ENCODE peak calls at places on chromosomes 3 and 15, in nine cellular contexts. G, P, S, B, D, Q, I, C and O are unnamed samples.

GRCh38 chr3:144585953-144586352 is 614.3 kb downstream of the DIPK2A start:
- DNase-seq in G (no peak), P (no peak), S (no peak), B (no peak), D (no peak), Q (no peak), I (no peak), C (no peak), O (no peak)

GRCh38 chr3:69888946-69889315 is 110.6 kb upstream of the SAMMSON start:
- DNase-seq in G (no peak), P (no peak), S (no peak), B (no peak), D (no peak), Q (no peak), I (no peak), C (no peak), O (no peak)

GRCh38 chr3:193842832-193843446 is 249.9 kb downstream of the OPA1 start:
- DNase-seq in G (no peak), P (no peak), S (no peak), B (no peak), D (no peak), Q (no peak), I (no peak), C (no peak), O (no peak)

GRCh38 chr15:50144342-50145120 is 25.5 kb upstream of the ATP8B4 start:
- DNase-seq in G (no peak), P (no peak), S (no peak), B (no peak), D (no peak), Q (no peak), I (no peak), C (no peak), O (no peak)

GRCh38 chr3:3356836-3357235 is 177.3 kb upstream of the CRBN start:
- DNase-seq in G (no peak), P (no peak), S (no peak), B (no peak), D (no peak), Q (peak), I (no peak), C (no peak), O (no peak)

GRCh38 chr3:61562042-61562809 is 855 bp downstream of the PTPRG start:
- DNase-seq in G (peak), P (peak), S (peak), B (peak), D (no peak), Q (peak), I (no peak), C (no peak), O (peak)

GRCh38 chr3:55333923-55334322 is 153.2 kb downstream of the WNT5A start:
- DNase-seq in G (no peak), P (no peak), S (no peak), B (no peak), D (peak), Q (peak), I (no peak), C (no peak), O (no peak)

GRCh38 chr3:129824926-129825541 is 68.5 kb downstream of the TMCC1 start:
- DNase-seq in G (peak), P (no peak), S (no peak), B (peak), D (no peak), Q (no peak), I (no peak), C (peak), O (no peak)

GRCh38 chr15:50496692-50497091 is 49.8 kb downstream of the USP50 start:
- DNase-seq in G (no peak), P (no peak), S (no peak), B (no peak), D (no peak), Q (no peak), I (no peak), C (no peak), O (no peak)

GRCh38 chr3:127770671-127771370 is 51.5 kb downstream of the MGLL start:
- DNase-seq in G (no peak), P (peak), S (no peak), B (no peak), D (no peak), Q (no peak), I (no peak), C (no peak), O (no peak)

GRCh38 chr3:112817271-112817670 is 29.4 kb downstream of the CD200R1L start:
- DNase-seq in G (no peak), P (no peak), S (no peak), B (no peak), D (no peak), Q (no peak), I (no peak), C (no peak), O (no peak)

GRCh38 chr3:10219737-10220136 is 28.5 kb upstream of the TATDN2 start:
- DNase-seq in G (no peak), P (no peak), S (no peak), B (no peak), D (no peak), Q (no peak), I (no peak), C (no peak), O (no peak)

GRCh38 chr15:73683624-73684536 is at the start of gene CD276:
- DNase-seq in G (peak), P (peak), S (peak), B (peak), D (peak), Q (peak), I (peak), C (peak), O (peak)

GRCh38 chr3:93969443-93969842 is 4.3 kb downstream of the PROS1 start:
- DNase-seq in G (no peak), P (no peak), S (no peak), B (no peak), D (peak), Q (peak), I (no peak), C (peak), O (no peak)

GRCh38 chr15:52261498-52262242 is 33.9 kb downstream of the MYO5C start:
- DNase-seq in G (peak), P (no peak), S (peak), B (peak), D (peak), Q (peak), I (peak), C (peak), O (peak)

GRCh38 chr15:51771773-51772172 is 20.4 kb downstream of the TMOD2 start:
- DNase-seq in G (no peak), P (no peak), S (no peak), B (no peak), D (no peak), Q (no peak), I (no peak), C (no peak), O (no peak)

GRCh38 chr3:16136042-16136441 is 38.4 kb upstream of the GALNT15 start:
- DNase-seq in G (no peak), P (no peak), S (no peak), B (no peak), D (peak), Q (peak), I (no peak), C (no peak), O (no peak)

GRCh38 chr3:10471337-10471721 is 34.1 kb downstream of the ATP2B2 start:
- DNase-seq in G (no peak), P (no peak), S (no peak), B (no peak), D (no peak), Q (no peak), I (no peak), C (no peak), O (no peak)

GRCh38 chr15:43317566-43318184 is 12.7 kb downstream of the LCMT2 start:
- DNase-seq in G (no peak), P (no peak), S (no peak), B (no peak), D (no peak), Q (no peak), I (no peak), C (no peak), O (no peak)

GRCh38 chr3:106059953-106060517 is 191.2 kb upstream of the CBLB start:
- DNase-seq in G (no peak), P (no peak), S (no peak), B (no peak), D (no peak), Q (no peak), I (no peak), C (no peak), O (no peak)

GRCh38 chr3:49454898-49455681 is 15.0 kb upstream of the DAG1 start:
- DNase-seq in G (no peak), P (no peak), S (no peak), B (no peak), D (no peak), Q (peak), I (no peak), C (no peak), O (no peak)

GRCh38 chr15:64209680-64210334 is 47.0 kb upstream of the PPIB start:
- DNase-seq in G (peak), P (no peak), S (no peak), B (no peak), D (no peak), Q (peak), I (no peak), C (peak), O (no peak)

GRCh38 chr3:47416041-47416440 is 35.2 kb downstream of the PTPN23 start:
- DNase-seq in G (no peak), P (no peak), S (no peak), B (peak), D (no peak), Q (peak), I (peak), C (no peak), O (peak)

GRCh38 chr3:3200632-3201212 is 21.2 kb upstream of the CRBN start:
- DNase-seq in G (peak), P (no peak), S (no peak), B (peak), D (peak), Q (peak), I (peak), C (peak), O (no peak)

GRCh38 chr15:34223904-34224596 is 766 bp upstream of the EMC4 start:
- DNase-seq in G (no peak), P (no peak), S (no peak), B (no peak), D (no peak), Q (no peak), I (no peak), C (no peak), O (no peak)

GRCh38 chr3:59473580-59473979 is 423.8 kb upstream of the CFAP20DC start:
- DNase-seq in G (no peak), P (no peak), S (no peak), B (no peak), D (no peak), Q (no peak), I (no peak), C (no peak), O (no peak)

GRCh38 chr3:23810342-23811116 is 4.8 kb downstream of the UBE2E1 start:
- DNase-seq in G (peak), P (peak), S (peak), B (peak), D (no peak), Q (peak), I (peak), C (no peak), O (peak)

GRCh38 chr3:41143421-41144031 is 55.8 kb upstream of the CTNNB1 start:
- DNase-seq in G (no peak), P (no peak), S (no peak), B (no peak), D (no peak), Q (no peak), I (no peak), C (no peak), O (no peak)

GRCh38 chr3:25820372-25820771 is 30.5 kb downstream of the OXSM start:
- DNase-seq in G (no peak), P (no peak), S (no peak), B (no peak), D (peak), Q (peak), I (no peak), C (peak), O (no peak)

GRCh38 chr3:99012051-99012450 is 110.6 kb upstream of the DCBLD2 start:
- DNase-seq in G (peak), P (no peak), S (peak), B (no peak), D (no peak), Q (no peak), I (no peak), C (no peak), O (no peak)

GRCh38 chr3:129228891-129229585 is 20.4 kb upstream of the COPG1 start:
- DNase-seq in G (no peak), P (no peak), S (no peak), B (no peak), D (peak), Q (peak), I (no peak), C (peak), O (no peak)

GRCh38 chr15:57133127-57133968 is 214.9 kb downstream of the TCF12 start:
- DNase-seq in G (peak), P (no peak), S (no peak), B (no peak), D (no peak), Q (no peak), I (no peak), C (no peak), O (no peak)

GRCh38 chr15:78915341-78916087 is 29.3 kb downstream of the CTSH start:
- DNase-seq in G (no peak), P (peak), S (peak), B (no peak), D (no peak), Q (peak), I (no peak), C (no peak), O (peak)

GRCh38 chr3:184924547-184924946 is 112.6 kb downstream of the VPS8 start:
- DNase-seq in G (no peak), P (no peak), S (no peak), B (no peak), D (no peak), Q (no peak), I (no peak), C (no peak), O (no peak)

GRCh38 chr15:82621970-82622369 is 25.2 kb downstream of the CPEB1 start:
- DNase-seq in G (no peak), P (no peak), S (no peak), B (no peak), D (no peak), Q (no peak), I (no peak), C (no peak), O (no peak)

GRCh38 chr3:31687020-31687802 is 154.5 kb downstream of the STT3B start:
- DNase-seq in G (no peak), P (no peak), S (no peak), B (no peak), D (no peak), Q (no peak), I (no peak), C (no peak), O (no peak)
- TF ChIP-seq CTCF in G (no peak), P (peak), S (no peak), B (no peak), D (peak), Q (no peak), I (no peak), C (no peak), O (no peak)

DNA sequence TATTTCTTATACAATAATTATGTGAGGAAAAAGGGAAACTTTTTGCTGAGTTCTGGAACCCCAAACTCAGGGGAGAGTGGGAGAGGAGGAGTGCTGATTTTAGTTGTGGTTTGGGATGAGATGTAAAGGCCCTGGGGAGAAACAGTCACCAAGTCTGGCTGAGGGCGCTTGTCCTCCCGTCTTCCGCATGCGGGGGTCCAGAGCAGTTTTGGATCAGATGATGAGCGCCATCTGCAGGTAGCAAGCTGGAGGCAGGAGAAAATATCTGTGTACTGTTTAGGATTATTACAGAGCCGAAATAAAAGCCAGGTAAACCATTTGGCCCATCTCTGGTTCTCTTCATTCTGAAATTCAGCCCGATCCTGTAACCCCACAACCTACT is 1.6 kb upstream of the PARP14 start:
- DNase-seq in G (peak), P (peak), S (peak), B (peak), D (peak), Q (peak), I (peak), C (peak), O (peak)
- TF ChIP-seq CTCF in G (peak), P (peak), S (peak), B (peak), D (peak), Q (peak), I (peak), C (peak), O (peak)

GRCh38 chr3:14393440-14394111 is 8.8 kb upstream of the SLC6A6 start:
- DNase-seq in G (no peak), P (no peak), S (no peak), B (peak), D (no peak), Q (peak), I (no peak), C (no peak), O (no peak)
- TF ChIP-seq CTCF in G (no peak), P (no peak), S (no peak), B (no peak), D (no peak), Q (no peak), I (no peak), C (no peak), O (no peak)

GRCh38 chr3:190810957-190811356 is 51.5 kb downstream of the GMNC start:
- DNase-seq in G (no peak), P (no peak), S (no peak), B (no peak), D (no peak), Q (no peak), I (no peak), C (no peak), O (no peak)

GRCh38 chr3:190809351-190809750 is 53.1 kb downstream of the GMNC start:
- DNase-seq in G (no peak), P (no peak), S (no peak), B (no peak), D (no peak), Q (no peak), I (no peak), C (no peak), O (no peak)

GRCh38 chr3:190807719-190808375 is 54.6 kb downstream of the GMNC start:
- DNase-seq in G (no peak), P (peak), S (no peak), B (peak), D (no peak), Q (no peak), I (peak), C (no peak), O (no peak)

DNA sequence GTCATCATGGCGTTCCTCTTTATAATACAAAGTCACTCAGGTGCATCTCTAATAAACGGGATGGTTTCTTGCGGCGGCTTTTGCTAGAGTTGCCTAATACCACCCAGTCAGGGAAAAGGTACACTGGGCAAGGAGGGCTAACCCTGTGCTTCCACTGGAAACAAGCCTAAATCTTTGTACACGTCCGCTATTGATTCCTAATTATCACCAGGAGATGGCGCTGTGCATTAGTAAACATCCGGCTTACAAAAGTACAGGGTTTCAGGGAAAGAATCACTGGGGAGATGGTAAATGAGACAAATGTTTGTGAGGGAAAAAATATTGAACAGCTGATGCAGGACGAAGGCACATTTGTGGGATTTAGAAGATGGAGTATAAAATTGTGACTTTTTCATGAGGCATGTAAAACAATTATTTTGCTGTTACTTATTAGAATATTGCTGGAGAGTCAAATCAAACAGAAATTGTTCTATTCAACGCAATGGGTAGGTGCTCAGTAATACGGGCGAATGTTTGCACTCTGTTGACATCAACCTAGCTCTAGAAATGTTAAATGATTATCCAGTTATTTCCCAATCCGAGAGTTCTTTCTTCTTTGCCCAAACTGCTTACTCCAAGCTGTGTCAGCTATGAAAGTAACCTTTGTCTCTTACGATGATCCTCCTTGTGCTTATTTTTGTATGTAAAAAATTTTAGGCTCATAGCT is 50.6 kb downstream of the GMNC start:
- DNase-seq in G (peak), P (no peak), S (no peak), B (peak), D (no peak), Q (no peak), I (no peak), C (peak), O (no peak)
- TF ChIP-seq CTCF in G (peak), P (peak), S (peak), B (no peak), D (peak), Q (peak), I (peak), C (peak), O (no peak)

GRCh38 chr3:45503904-45504651 is 90.5 kb upstream of the LIMD1 start:
- DNase-seq in G (no peak), P (no peak), S (no peak), B (no peak), D (no peak), Q (peak), I (no peak), C (no peak), O (no peak)

GRCh38 chr3:45498532-45498931 is 96.0 kb upstream of the LIMD1 start:
- DNase-seq in G (no peak), P (no peak), S (no peak), B (no peak), D (no peak), Q (no peak), I (no peak), C (no peak), O (no peak)

GRCh38 chr3:45496550-45496949 is 98.0 kb upstream of the LIMD1 start:
- DNase-seq in G (no peak), P (no peak), S (no peak), B (no peak), D (no peak), Q (no peak), I (no peak), C (no peak), O (no peak)

GRCh38 chr3:45497963-45498362 is 96.6 kb upstream of the LIMD1 start:
- DNase-seq in G (no peak), P (no peak), S (no peak), B (no peak), D (no peak), Q (no peak), I (no peak), C (no peak), O (no peak)

DNA sequence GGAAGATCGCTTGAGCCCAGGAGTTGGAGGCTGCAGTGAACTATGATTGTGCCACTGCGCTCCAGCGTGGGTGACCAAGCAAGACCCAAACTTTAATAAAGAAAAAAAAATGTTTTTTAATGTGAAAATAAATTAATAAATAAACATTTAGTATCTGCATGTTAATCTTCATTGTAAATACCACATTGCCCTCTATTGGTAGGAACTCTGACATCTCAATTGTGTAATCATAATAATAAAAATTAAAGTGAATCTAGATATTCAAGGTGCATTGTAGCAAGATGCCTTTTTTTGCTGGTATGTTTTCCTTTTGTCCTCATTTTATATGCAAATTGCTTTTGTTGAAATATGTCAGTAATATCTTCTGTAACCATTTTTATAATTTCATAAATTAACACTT is 95.0 kb upstream of the LIMD1 start:
- DNase-seq in G (no peak), P (no peak), S (no peak), B (no peak), D (no peak), Q (peak), I (no peak), C (no peak), O (no peak)
- TF ChIP-seq CTCF in G (no peak), P (peak), S (peak), B (peak), D (no peak), Q (peak), I (peak), C (peak), O (peak)